ENCODE peak calls at places on chromosomes 2 and 18, in eight cellular contexts. L, R, H, U, P, F, E and O are unnamed samples.

GRCh38 chr2:206989306-206989705 is 50.0 kb downstream of the CPO start:
- DNase-seq in F (no peak), R (no peak), H (no peak), U (peak), P (peak), L (peak), E (no peak), O (no peak)

GRCh38 chr2:1900736-1901135 is 156.4 kb upstream of the PXDN start:
- DNase-seq in E (no peak), H (no peak), U (no peak), L (peak), P (no peak), F (no peak), R (no peak), O (no peak)

GRCh38 chr2:31131871-31132270 is 6.4 kb downstream of the GALNT14 start:
- DNase-seq in P (no peak), R (no peak), L (peak), E (no peak), H (no peak), U (no peak), F (no peak), O (no peak)

GRCh38 chr2:12556762-12557161 is 160.0 kb upstream of the TRIB2 start:
- DNase-seq in E (no peak), R (no peak), F (no peak), L (no peak), H (no peak), P (peak), U (no peak), O (peak)

GRCh38 chr2:160165996-160166395 is 34.1 kb downstream of the ITGB6 start:
- DNase-seq in F (no peak), R (no peak), E (no peak), P (no peak), H (no peak), L (no peak), U (peak), O (no peak)

GRCh38 chr2:181312515-181312927 is 144.7 kb upstream of the ITGA4 start:
- DNase-seq in U (no peak), L (no peak), R (no peak), H (no peak), F (no peak), E (no peak), P (peak), O (no peak)

GRCh38 chr2:227052879-227053278 is 111.1 kb downstream of the COL4A4 start:
- DNase-seq in L (no peak), P (no peak), U (no peak), H (no peak), F (no peak), R (no peak), E (no peak), O (no peak)

GRCh38 chr2:176178271-176178806 is 10.1 kb upstream of the HOXD1 start:
- DNase-seq in E (no peak), P (peak), R (no peak), U (no peak), L (peak), H (no peak), F (no peak), O (no peak)

GRCh38 chr2:62939735-62940491 is 110.7 kb upstream of the OTX1 start:
- DNase-seq in U (peak), H (no peak), F (no peak), P (no peak), R (no peak), E (no peak), L (no peak), O (peak)

GRCh38 chr2:172639823-172640222 is 83.9 kb downstream of the PDK1 start:
- DNase-seq in E (no peak), P (peak), U (no peak), H (no peak), L (no peak), F (no peak), R (no peak), O (peak)

GRCh38 chr2:106197878-106198277 is 3.8 kb upstream of the UXS1 start:
- DNase-seq in P (no peak), E (no peak), R (peak), F (no peak), H (no peak), U (peak), L (no peak), O (peak)

GRCh38 chr2:43838560-43839267 is at the start of the genes ABCG5 and ABCG8:
- DNase-seq in U (no peak), E (no peak), F (no peak), H (no peak), P (no peak), L (no peak), R (peak), O (no peak)

GRCh38 chr2:165251361-165251760 is 12.1 kb downstream of the SCN2A start:
- DNase-seq in E (no peak), R (no peak), H (no peak), P (no peak), F (no peak), U (no peak), L (no peak), O (peak)

GRCh38 chr2:242027676-242028450 is 158.3 kb downstream of the RTP5 start:
- DNase-seq in P (no peak), E (no peak), R (peak), H (no peak), L (no peak), U (no peak), F (no peak), O (no peak)

GRCh38 chr2:134762508-134762907 is 43.7 kb upstream of the TMEM163 start:
- DNase-seq in E (no peak), U (no peak), P (no peak), F (no peak), L (no peak), R (no peak), H (no peak), O (peak)

GRCh38 chr2:28291811-28292455 is 100.7 kb upstream of the FOSL2 start:
- DNase-seq in F (no peak), L (no peak), H (no peak), E (no peak), U (no peak), R (no peak), P (no peak), O (no peak)

GRCh38 chr2:219783551-219783950 is 156.1 kb downstream of the SLC4A3 start:
- DNase-seq in H (no peak), P (no peak), U (no peak), R (no peak), E (no peak), F (no peak), L (no peak), O (peak)

GRCh38 chr2:212892193-212892592 is 259.2 kb downstream of the IKZF2 start:
- DNase-seq in F (no peak), R (no peak), H (no peak), E (no peak), U (peak), L (peak), P (no peak), O (peak)

GRCh38 chr2:69083126-69083733 is 70.3 kb downstream of the ANTXR1 start:
- DNase-seq in L (no peak), H (no peak), R (peak), P (no peak), U (no peak), E (no peak), F (no peak), O (peak)

GRCh38 chr2:238801791-238802190 is 46.1 kb upstream of the TWIST2 start:
- DNase-seq in L (no peak), E (no peak), U (no peak), H (no peak), P (no peak), F (no peak), R (no peak), O (no peak)

GRCh38 chr18:48364146-48364545 is 45.0 kb downstream of the ZBTB7C start:
- DNase-seq in L (no peak), U (no peak), E (no peak), R (no peak), P (no peak), F (no peak), H (no peak), O (no peak)

GRCh38 chr2:75079575-75079974 is 119.7 kb downstream of the TACR1 start:
- DNase-seq in R (no peak), F (no peak), U (no peak), H (no peak), P (no peak), E (no peak), L (peak), O (no peak)

GRCh38 chr2:134120160-134120717 is 133.6 kb upstream of the MGAT5 start:
- DNase-seq in F (no peak), E (no peak), U (no peak), R (no peak), L (peak), P (no peak), H (peak), O (no peak)